ENCODE peak calls at places on chromosomes 4 and X, in eight cellular contexts. One of them, this sample, is unnamed.

GRCh38 chr4:106358899-106359298 is 9.7 kb downstream of the GIMD1 start:
- DNase-seq in HepG2: no peak
- DNase-seq in endothelial cell: no peak
- DNase-seq in lower leg skin: no peak
- DNase-seq in upper lobe of right lung: no peak
- DNase-seq in GM20000: no peak
- DNase-seq in AG04450: peak; percentile 11
- DNase-seq in kidney epithelial cell: no peak
- DNase-seq in this sample: no peak

GRCh38 chr4:156976147-156976546 is 4.5 kb upstream of the PDGFC start:
- DNase-seq in HepG2: no peak
- DNase-seq in upper lobe of right lung: no peak
- DNase-seq in lower leg skin: no peak
- DNase-seq in endothelial cell: no peak
- DNase-seq in GM20000: no peak
- DNase-seq in kidney epithelial cell: peak; percentile 71
- DNase-seq in AG04450: peak; percentile 57
- DNase-seq in this sample: no peak

GRCh38 chr4:5888222-5888701 is 4.6 kb downstream of the CRMP1 start:
- DNase-seq in AG04450: no peak
- DNase-seq in lower leg skin: no peak
- DNase-seq in upper lobe of right lung: no peak
- DNase-seq in HepG2: no peak
- DNase-seq in GM20000: peak; percentile 36
- DNase-seq in kidney epithelial cell: no peak
- DNase-seq in endothelial cell: peak; percentile 53
- DNase-seq in this sample: no peak

GRCh38 chr4:82626251-82626868 is 64.6 kb upstream of the TMEM150C start:
- DNase-seq in GM20000: no peak
- DNase-seq in AG04450: no peak
- DNase-seq in kidney epithelial cell: no peak
- DNase-seq in upper lobe of right lung: no peak
- DNase-seq in lower leg skin: peak; percentile 56
- DNase-seq in endothelial cell: no peak
- DNase-seq in HepG2: no peak
- DNase-seq in this sample: no peak

GRCh38 chr4:6153874-6154273 is 46.5 kb downstream of the JAKMIP1 start:
- DNase-seq in HepG2: no peak
- DNase-seq in lower leg skin: no peak
- DNase-seq in endothelial cell: no peak
- DNase-seq in kidney epithelial cell: no peak
- DNase-seq in AG04450: no peak
- DNase-seq in GM20000: no peak
- DNase-seq in upper lobe of right lung: no peak
- DNase-seq in this sample: no peak

GRCh38 chr4:76982638-76983579 is 33.4 kb downstream of the SEPTIN11 start:
- DNase-seq in GM20000: no peak
- DNase-seq in HepG2: peak; percentile 8
- DNase-seq in kidney epithelial cell: no peak
- DNase-seq in endothelial cell: no peak
- DNase-seq in lower leg skin: no peak
- DNase-seq in upper lobe of right lung: no peak
- DNase-seq in AG04450: no peak
- DNase-seq in this sample: no peak

GRCh38 chrX:72060196-72060974 is 71.3 kb downstream of the RTL5 start:
- DNase-seq in AG04450: no peak
- DNase-seq in kidney epithelial cell: no peak
- DNase-seq in endothelial cell: peak; percentile 34
- DNase-seq in HepG2: no peak
- DNase-seq in lower leg skin: no peak
- DNase-seq in upper lobe of right lung: no peak
- DNase-seq in GM20000: no peak
- DNase-seq in this sample: no peak

GRCh38 chr4:168593399-168593798 is 96.5 kb downstream of the PALLD start:
- DNase-seq in lower leg skin: no peak
- DNase-seq in kidney epithelial cell: no peak
- DNase-seq in GM20000: no peak
- DNase-seq in upper lobe of right lung: no peak
- DNase-seq in endothelial cell: no peak
- DNase-seq in AG04450: no peak
- DNase-seq in HepG2: no peak
- DNase-seq in this sample: no peak

GRCh38 chr4:3201718-3202702 is 46.9 kb upstream of the MSANTD1 start:
- DNase-seq in endothelial cell: no peak
- DNase-seq in AG04450: peak; percentile 20
- DNase-seq in GM20000: peak; percentile 64
- DNase-seq in kidney epithelial cell: peak; percentile 5
- DNase-seq in HepG2: peak; percentile 53
- DNase-seq in upper lobe of right lung: no peak
- DNase-seq in lower leg skin: peak; percentile 77
- DNase-seq in this sample: peak; percentile 91

GRCh38 chrX:23513121-23513520 is 154.2 kb upstream of the PRDX4 start:
- DNase-seq in HepG2: no peak
- DNase-seq in lower leg skin: no peak
- DNase-seq in upper lobe of right lung: no peak
- DNase-seq in AG04450: no peak
- DNase-seq in endothelial cell: no peak
- DNase-seq in kidney epithelial cell: no peak
- DNase-seq in GM20000: no peak
- DNase-seq in this sample: no peak

GRCh38 chr4:25031077-25031606 is 396 bp upstream of the LGI2 start:
- DNase-seq in kidney epithelial cell: no peak
- DNase-seq in lower leg skin: no peak
- DNase-seq in upper lobe of right lung: no peak
- DNase-seq in GM20000: peak; percentile 39
- DNase-seq in endothelial cell: peak; percentile 18
- DNase-seq in AG04450: no peak
- DNase-seq in HepG2: no peak
- DNase-seq in this sample: no peak

GRCh38 chrX:19889582-19890342 is 2.4 kb upstream of the SH3KBP1 start:
- DNase-seq in kidney epithelial cell: no peak
- DNase-seq in HepG2: peak; percentile 88
- DNase-seq in GM20000: peak; percentile 49
- DNase-seq in lower leg skin: no peak
- DNase-seq in AG04450: peak; percentile 41
- DNase-seq in endothelial cell: no peak
- DNase-seq in upper lobe of right lung: no peak
- DNase-seq in this sample: peak; percentile 78

GRCh38 chr4:55351824-55352223 is 5.8 kb downstream of the SRD5A3 start:
- DNase-seq in upper lobe of right lung: no peak
- DNase-seq in lower leg skin: no peak
- DNase-seq in AG04450: no peak
- DNase-seq in kidney epithelial cell: no peak
- DNase-seq in GM20000: no peak
- DNase-seq in HepG2: no peak
- DNase-seq in endothelial cell: no peak
- DNase-seq in this sample: no peak

GRCh38 chr4:8109406-8110065 is 49.1 kb downstream of the ABLIM2 start:
- DNase-seq in lower leg skin: no peak
- DNase-seq in GM20000: no peak
- DNase-seq in kidney epithelial cell: no peak
- DNase-seq in endothelial cell: no peak
- DNase-seq in AG04450: no peak
- DNase-seq in HepG2: no peak
- DNase-seq in upper lobe of right lung: no peak
- DNase-seq in this sample: no peak

GRCh38 chr4:8108991-8109390 is 49.6 kb downstream of the ABLIM2 start:
- DNase-seq in kidney epithelial cell: no peak
- DNase-seq in endothelial cell: no peak
- DNase-seq in lower leg skin: no peak
- DNase-seq in HepG2: no peak
- DNase-seq in upper lobe of right lung: no peak
- DNase-seq in GM20000: no peak
- DNase-seq in AG04450: no peak
- DNase-seq in this sample: no peak

GRCh38 chr4:8108261-8108660 is 50.4 kb downstream of the ABLIM2 start:
- DNase-seq in endothelial cell: no peak
- DNase-seq in AG04450: no peak
- DNase-seq in upper lobe of right lung: no peak
- DNase-seq in HepG2: no peak
- DNase-seq in kidney epithelial cell: no peak
- DNase-seq in GM20000: no peak
- DNase-seq in lower leg skin: no peak
- DNase-seq in this sample: no peak

GRCh38 chr4:8112036-8112576 is 46.5 kb downstream of the ABLIM2 start:
- DNase-seq in lower leg skin: no peak
- DNase-seq in kidney epithelial cell: no peak
- DNase-seq in HepG2: no peak
- DNase-seq in GM20000: no peak
- DNase-seq in endothelial cell: no peak
- DNase-seq in AG04450: no peak
- DNase-seq in upper lobe of right lung: no peak
- DNase-seq in this sample: no peak

DNA sequence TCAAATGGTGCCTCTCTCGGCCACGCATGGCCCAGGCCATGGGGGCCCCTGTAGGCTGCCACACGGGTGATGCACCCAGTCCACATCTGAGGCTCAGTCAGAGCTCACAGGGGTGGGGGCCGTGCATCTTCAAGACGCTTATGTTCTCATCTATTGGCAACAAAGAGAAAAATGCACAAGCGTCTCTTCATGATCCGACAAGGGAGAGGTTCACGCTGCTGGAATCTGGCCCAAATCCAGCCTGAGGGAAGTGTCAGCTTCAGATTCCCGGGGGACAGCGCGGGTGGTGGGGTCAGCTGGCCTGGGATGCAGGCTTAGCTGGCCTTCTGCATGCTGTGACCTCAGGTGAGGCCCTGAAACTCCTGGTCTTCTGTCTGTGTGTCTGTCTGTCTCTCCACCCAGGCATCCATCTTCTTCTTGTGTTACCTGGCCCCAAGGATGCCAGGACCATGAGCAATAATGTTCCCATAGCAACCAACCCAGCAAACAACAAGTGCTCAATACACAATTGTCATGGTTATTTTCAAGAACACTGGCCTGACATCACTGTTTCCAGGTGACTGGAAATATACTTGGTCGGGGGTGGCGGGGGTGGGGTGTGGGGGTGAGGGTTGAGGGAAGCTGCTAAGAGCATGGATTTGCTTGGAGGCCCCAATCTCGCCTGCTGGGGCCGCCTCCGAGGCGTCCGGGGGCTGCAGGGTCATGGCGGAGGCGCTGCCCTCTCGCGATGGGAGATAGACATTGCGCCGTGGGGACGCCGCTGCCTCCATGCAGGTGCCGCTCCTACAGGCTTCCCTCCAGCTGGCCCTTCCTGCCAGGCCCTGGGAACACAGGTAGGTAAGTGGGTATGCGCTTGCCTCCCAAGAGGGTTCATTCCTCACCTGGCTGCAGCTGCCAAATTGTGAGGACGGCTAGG is 48.3 kb downstream of the ABLIM2 start:
- DNase-seq in AG04450: no peak
- DNase-seq in HepG2: peak; percentile 21
- DNase-seq in lower leg skin: no peak
- DNase-seq in kidney epithelial cell: peak; percentile 49
- DNase-seq in GM20000: no peak
- DNase-seq in endothelial cell: peak; percentile 66
- DNase-seq in upper lobe of right lung: no peak
- DNase-seq in this sample: peak; percentile 24
- TF ChIP-seq CTCF in AG04450: peak; percentile 23
- TF ChIP-seq CTCF in HepG2: peak; percentile 16
- TF ChIP-seq CTCF in lower leg skin: no peak
- TF ChIP-seq CTCF in kidney epithelial cell: no peak
- TF ChIP-seq CTCF in GM20000: peak; percentile 20
- TF ChIP-seq CTCF in endothelial cell: peak; percentile 26
- TF ChIP-seq CTCF in upper lobe of right lung: peak; percentile 13
- TF ChIP-seq CTCF in this sample: peak; percentile 45

GRCh38 chrX:26918633-26919032 is 544.5 kb downstream of the PPP4R3C start:
- DNase-seq in kidney epithelial cell: no peak
- DNase-seq in upper lobe of right lung: no peak
- DNase-seq in GM20000: peak; percentile 3
- DNase-seq in HepG2: peak; percentile 23
- DNase-seq in endothelial cell: no peak
- DNase-seq in AG04450: no peak
- DNase-seq in lower leg skin: no peak
- DNase-seq in this sample: no peak
- TF ChIP-seq CTCF in kidney epithelial cell: peak; percentile 27
- TF ChIP-seq CTCF in upper lobe of right lung: no peak
- TF ChIP-seq CTCF in GM20000: peak; percentile 20
- TF ChIP-seq CTCF in HepG2: peak; percentile 65
- TF ChIP-seq CTCF in endothelial cell: no peak
- TF ChIP-seq CTCF in AG04450: no peak
- TF ChIP-seq CTCF in lower leg skin: no peak
- TF ChIP-seq CTCF in this sample: no peak

DNA sequence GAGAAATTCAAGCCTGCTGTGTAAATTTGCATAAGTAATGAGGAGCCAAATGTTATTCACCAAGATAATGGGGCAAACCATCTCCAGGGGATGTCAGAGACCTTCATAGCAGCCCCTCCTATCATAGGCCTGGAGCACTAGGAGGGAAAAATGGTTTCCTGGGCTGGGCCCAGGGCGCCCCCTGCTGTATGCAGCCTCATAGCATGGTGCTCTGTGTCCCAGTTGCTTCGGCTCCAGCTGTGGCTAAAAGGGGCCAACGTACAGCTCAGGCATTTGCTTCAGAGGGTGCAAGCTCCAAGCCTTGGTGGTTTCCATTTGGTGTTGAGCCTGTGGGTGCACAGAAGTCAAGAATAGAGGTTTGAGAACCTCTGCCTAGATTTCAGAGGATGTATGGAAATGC is 859.3 kb downstream of the RPA4 start:
- DNase-seq in HepG2: no peak
- DNase-seq in lower leg skin: no peak
- DNase-seq in kidney epithelial cell: no peak
- DNase-seq in endothelial cell: no peak
- DNase-seq in GM20000: no peak
- DNase-seq in upper lobe of right lung: no peak
- DNase-seq in AG04450: no peak
- DNase-seq in this sample: peak; percentile 31
- TF ChIP-seq CTCF in HepG2: peak; percentile 26
- TF ChIP-seq CTCF in lower leg skin: no peak
- TF ChIP-seq CTCF in kidney epithelial cell: no peak
- TF ChIP-seq CTCF in endothelial cell: no peak
- TF ChIP-seq CTCF in GM20000: no peak
- TF ChIP-seq CTCF in upper lobe of right lung: peak; percentile 9
- TF ChIP-seq CTCF in AG04450: no peak
- TF ChIP-seq CTCF in this sample: no peak

DNA sequence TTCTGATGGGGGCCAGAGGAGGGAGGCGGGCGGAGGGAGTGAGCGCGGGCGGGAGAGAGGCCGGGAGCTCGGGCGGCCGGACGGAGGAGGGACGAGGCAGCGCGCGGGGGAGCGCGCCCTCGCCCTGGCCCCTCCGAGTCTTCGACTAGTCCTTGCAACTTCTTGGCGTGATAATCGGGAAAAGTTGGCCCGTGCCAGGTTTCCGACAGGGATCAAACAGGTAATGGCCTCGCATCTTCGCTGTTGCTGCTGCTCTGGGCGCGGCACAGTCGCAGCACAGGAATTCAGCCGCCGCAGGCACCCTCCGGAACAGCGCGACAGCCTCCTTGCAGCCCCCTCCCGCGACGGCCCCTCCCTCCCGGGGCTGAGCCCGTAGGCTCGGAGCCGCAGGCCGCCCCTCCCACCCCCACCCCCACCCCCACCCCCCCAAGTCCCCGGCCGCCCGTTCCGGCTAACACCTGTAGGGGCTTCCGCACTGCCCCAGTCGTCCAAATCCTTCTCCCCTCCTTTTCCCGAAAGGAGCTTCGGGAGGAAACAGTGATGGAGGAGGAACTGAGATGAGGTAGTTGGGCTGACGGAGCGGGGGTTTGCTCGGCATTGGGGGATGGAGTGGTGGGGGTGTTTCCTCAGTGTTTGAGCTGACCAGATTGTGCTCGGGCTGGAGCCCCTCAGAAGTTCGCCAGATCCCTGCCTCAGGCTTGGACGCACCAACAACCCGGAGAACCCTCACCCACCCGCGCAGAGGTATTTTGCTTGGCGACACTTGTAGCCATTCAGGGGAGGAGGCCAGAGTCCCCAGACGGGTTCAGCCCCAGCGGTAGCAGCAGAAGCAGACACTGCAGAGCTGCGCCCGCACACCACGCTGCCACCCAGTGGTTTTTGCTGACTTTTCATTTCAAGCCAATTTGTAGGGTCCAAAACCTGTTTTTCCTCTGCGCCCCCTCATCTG is at the start of gene FGF13:
- DNase-seq in HepG2: peak; percentile 0
- DNase-seq in upper lobe of right lung: peak; percentile 49
- DNase-seq in GM20000: peak; percentile 13
- DNase-seq in AG04450: no peak
- DNase-seq in endothelial cell: peak; percentile 46
- DNase-seq in lower leg skin: no peak
- DNase-seq in kidney epithelial cell: no peak
- DNase-seq in this sample: peak; percentile 3
- TF ChIP-seq CTCF in HepG2: peak; percentile 28
- TF ChIP-seq CTCF in upper lobe of right lung: peak; percentile 16
- TF ChIP-seq CTCF in GM20000: no peak
- TF ChIP-seq CTCF in AG04450: no peak
- TF ChIP-seq CTCF in endothelial cell: no peak
- TF ChIP-seq CTCF in lower leg skin: no peak
- TF ChIP-seq CTCF in kidney epithelial cell: peak; percentile 33
- TF ChIP-seq CTCF in this sample: no peak